ENCODE peak calls at places on chromosomes 13 and 19, in five cellular contexts. D is mesendoderm, W is fibroblast of lung, Q is PC-9, U is H9. I is an unnamed sample.

GRCh38 chr19:7848779-7849457 is 18.9 kb downstream of the EVI5L start:
- DNase-seq in D (no peak), W (no peak), Q (no peak), U (peak), I (no peak)

GRCh38 chr19:38538386-38538785 is 79.4 kb downstream of the MAP4K1 start:
- DNase-seq in D (no peak), W (peak), Q (no peak), U (no peak), I (no peak)

GRCh38 chr13:23671902-23672301 is 101.7 kb downstream of the TNFRSF19 start:
- DNase-seq in D (no peak), W (peak), Q (no peak), U (no peak), I (peak)

GRCh38 chr19:7386308-7386707 is 37.6 kb downstream of the ARHGEF18 start:
- DNase-seq in D (peak), W (no peak), Q (peak), U (peak), I (no peak)

GRCh38 chr13:42048323-42048624 is 174 bp upstream of the DGKH start:
- DNase-seq in D (no peak), W (peak), Q (peak), U (no peak), I (no peak)

GRCh38 chr13:50685491-50685890 is 158.0 kb downstream of the DLEU7 start:
- DNase-seq in D (peak), W (peak), Q (peak), U (no peak), I (no peak)

GRCh38 chr13:108980237-108980636 is 350.8 kb downstream of the MYO16 start:
- DNase-seq in D (no peak), W (no peak), Q (no peak), U (no peak), I (no peak)

GRCh38 chr13:93480553-93481106 is 254.0 kb downstream of the GPC6 start:
- DNase-seq in D (no peak), W (no peak), Q (no peak), U (no peak), I (no peak)

GRCh38 chr13:113588394-113589111 is 4.0 kb downstream of the TFDP1 start:
- DNase-seq in D (no peak), W (no peak), Q (no peak), U (no peak), I (no peak)

GRCh38 chr13:105655046-105655445 is 880.4 kb downstream of the EFNB2 start:
- DNase-seq in D (no peak), W (peak), Q (no peak), U (no peak), I (peak)

GRCh38 chr19:34017024-34017423 is 155.3 kb upstream of the LSM14A start:
- DNase-seq in D (no peak), W (no peak), Q (no peak), U (no peak), I (no peak)

GRCh38 chr13:74966814-74967213 is 515.2 kb downstream of the TBC1D4 start:
- DNase-seq in D (peak), W (peak), Q (no peak), U (no peak), I (peak)
- H3K4me2 ChIP-seq in D (no peak), W (no peak), Q (no peak), U (no peak), I (no peak)

GRCh38 chr19:40228863-40229262 is 2.4 kb upstream of the CCNP start:
- DNase-seq in D (no peak), W (no peak), Q (no peak), U (no peak), I (no peak)
- H3K4me2 ChIP-seq in D (no peak), W (no peak), Q (no peak), U (no peak), I (no peak)

DNA sequence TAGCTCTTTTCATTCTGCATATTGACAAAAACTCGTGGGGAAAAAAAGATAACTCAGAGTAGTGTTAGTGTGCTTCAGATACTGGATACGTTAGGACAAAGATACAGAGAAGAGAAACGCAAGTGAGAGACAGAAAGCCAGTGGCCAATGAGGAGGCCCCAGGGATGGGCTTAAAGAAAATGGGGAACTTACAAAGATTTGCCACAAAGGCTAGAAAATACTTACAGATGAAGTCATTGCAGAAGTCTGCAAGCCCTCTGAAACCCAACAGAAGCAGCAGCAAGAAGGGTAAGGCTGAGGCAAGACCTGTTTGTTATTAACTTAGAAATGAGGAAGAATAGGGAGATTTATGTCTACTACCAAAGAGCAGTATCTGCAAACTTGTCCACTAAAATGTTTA is 192.5 kb upstream of the MIR17HG start:
- DNase-seq in D (peak), W (no peak), Q (no peak), U (no peak), I (no peak)
- H3K4me2 ChIP-seq in D (no peak), W (no peak), Q (peak), U (no peak), I (no peak)

GRCh38 chr19:50512999-50513745 is 541 bp downstream of the ASPDH start:
- DNase-seq in D (no peak), W (no peak), Q (no peak), U (no peak), I (no peak)

GRCh38 chr19:50512112-50512998 is 1.4 kb downstream of the ASPDH start:
- DNase-seq in D (no peak), W (no peak), Q (no peak), U (no peak), I (no peak)

GRCh38 chr19:50515168-50515561 is 1.5 kb upstream of the ASPDH start:
- DNase-seq in D (no peak), W (no peak), Q (no peak), U (no peak), I (no peak)

GRCh38 chr19:50514346-50515167 is 844 bp upstream of the ASPDH start:
- DNase-seq in D (no peak), W (no peak), Q (no peak), U (no peak), I (no peak)

DNA sequence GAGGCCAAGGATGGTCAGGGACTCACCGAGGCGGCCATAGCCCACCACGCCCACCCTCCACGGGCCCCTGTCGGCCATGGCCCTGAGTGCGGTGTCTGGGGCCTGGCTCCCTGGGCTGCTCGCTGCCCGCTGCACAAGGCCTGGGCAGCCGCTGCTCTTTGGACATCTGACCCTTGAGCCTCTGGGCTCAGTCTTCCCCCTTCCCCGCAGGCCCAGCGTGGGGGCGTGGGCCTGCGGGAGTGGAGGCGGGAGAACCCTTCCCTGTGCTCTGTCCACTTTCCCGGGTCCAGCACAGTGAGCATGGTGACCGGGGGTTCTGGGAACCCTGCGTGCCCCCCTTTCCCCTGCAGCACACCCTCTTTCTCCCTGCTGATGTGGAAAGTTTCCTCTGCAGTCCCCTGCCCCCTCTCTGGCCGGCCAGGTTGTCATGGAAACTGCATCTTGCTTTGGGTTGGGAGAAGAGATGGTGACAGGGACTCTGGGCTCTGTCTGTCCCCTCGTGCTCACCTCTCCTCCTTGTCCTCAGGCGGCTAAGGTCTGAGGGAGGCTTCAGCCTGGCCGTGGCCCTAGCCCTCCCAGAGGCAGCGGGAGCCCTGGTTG is at the start of gene ASPDH:
- DNase-seq in D (no peak), W (no peak), Q (no peak), U (no peak), I (no peak)
- H3K4me2 ChIP-seq in D (no peak), W (no peak), Q (no peak), U (no peak), I (no peak)

DNA sequence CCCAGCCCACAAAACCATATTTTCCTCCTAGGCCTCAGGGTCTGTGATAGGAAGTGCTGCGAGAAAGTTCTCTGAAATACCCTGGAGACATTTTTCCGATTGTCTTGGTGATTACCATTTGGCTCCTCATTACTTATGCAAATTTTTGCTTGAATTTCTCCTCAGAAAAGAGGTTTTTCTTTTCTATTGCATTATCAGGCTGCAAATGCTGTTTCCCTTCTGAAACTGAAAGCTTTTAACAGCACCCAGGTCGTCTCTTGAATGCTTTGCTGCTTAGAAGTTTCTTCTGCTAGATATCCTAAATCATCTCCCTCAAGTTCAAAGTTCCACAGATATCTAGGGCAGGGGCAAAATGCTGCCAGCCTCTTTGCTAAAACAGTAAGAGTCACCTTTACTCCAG is 434.2 kb downstream of the PCDH20 start:
- DNase-seq in D (no peak), W (no peak), Q (no peak), U (no peak), I (no peak)
- H3K4me2 ChIP-seq in D (no peak), W (no peak), Q (no peak), U (no peak), I (no peak)

GRCh38 chr19:55488986-55489710 is 912 bp downstream of the SSC5D start:
- DNase-seq in D (no peak), W (peak), Q (no peak), U (no peak), I (no peak)
- H3K4me2 ChIP-seq in D (no peak), W (peak), Q (no peak), U (no peak), I (peak)

GRCh38 chr13:43472344-43472743 is 314.4 kb downstream of the ENOX1 start:
- DNase-seq in D (no peak), W (no peak), Q (no peak), U (no peak), I (no peak)

GRCh38 chr13:43475135-43475534 is 311.6 kb downstream of the ENOX1 start:
- DNase-seq in D (no peak), W (no peak), Q (no peak), U (no peak), I (no peak)

GRCh38 chr13:43473437-43473836 is 313.3 kb downstream of the ENOX1 start:
- DNase-seq in D (peak), W (no peak), Q (no peak), U (no peak), I (no peak)

GRCh38 chr13:43472980-43473379 is 313.8 kb downstream of the ENOX1 start:
- DNase-seq in D (no peak), W (no peak), Q (no peak), U (no peak), I (no peak)

GRCh38 chr13:43478178-43478577 is 308.6 kb downstream of the ENOX1 start:
- DNase-seq in D (no peak), W (no peak), Q (no peak), U (no peak), I (no peak)
- H3K4me2 ChIP-seq in D (no peak), W (no peak), Q (no peak), U (no peak), I (no peak)

I was measured in mesenchymal stem cell.